ENCODE peak calls at places on chromosomes 6 and 20, in four cellular contexts. H, X, Y and P are unnamed samples.

GRCh38 chr6:5159162-5159561 is 74.0 kb downstream of the PPP1R3G start:
- DNase-seq in H (no peak), X (no peak), Y (no peak), P (no peak)

GRCh38 chr6:166952567-166953464 is 3.5 kb downstream of the RNASET2 start:
- DNase-seq in H (no peak), X (no peak), Y (no peak), P (no peak)

GRCh38 chr6:100620085-100620484 is 155.4 kb upstream of the SIM1 start:
- DNase-seq in H (no peak), X (no peak), Y (no peak), P (no peak)

GRCh38 chr6:155185544-155185943 is 78.3 kb upstream of the CLDN20 start:
- DNase-seq in H (no peak), X (no peak), Y (no peak), P (no peak)

GRCh38 chr20:4167261-4168004 is 152.1 kb upstream of the RNF24 start:
- DNase-seq in H (no peak), X (peak), Y (no peak), P (no peak)

GRCh38 chr6:149248688-149249369 is 68.7 kb upstream of the TAB2 start:
- DNase-seq in H (no peak), X (no peak), Y (no peak), P (no peak)

GRCh38 chr6:151494235-151494950 is 576 bp downstream of the CCDC170 start:
- DNase-seq in H (no peak), X (no peak), Y (peak), P (no peak)

GRCh38 chr20:31542963-31543362 is 28.7 kb downstream of the HM13 start:
- DNase-seq in H (no peak), X (no peak), Y (no peak), P (no peak)

GRCh38 chr6:170230520-170231390 is 60.1 kb downstream of the DLL1 start:
- DNase-seq in H (no peak), X (no peak), Y (peak), P (no peak)

GRCh38 chr6:53746442-53747103 is 48.2 kb upstream of the LRRC1 start:
- DNase-seq in H (no peak), X (no peak), Y (no peak), P (no peak)

GRCh38 chr6:151095538-151096254 is 144.1 kb upstream of the AKAP12 start:
- DNase-seq in H (no peak), X (no peak), Y (no peak), P (no peak)